ENCODE peak calls at places on chromosome 21, in nine cellular contexts. L, O, Q, J, W, P, S, B and R are unnamed samples.

GRCh38 chr21:35995522-35996088 is 64.7 kb downstream of the SETD4 start:
- DNase-seq in L (no peak), O (no peak), Q (no peak), J (peak), W (no peak), P (no peak), S (no peak), B (peak), R (no peak)

GRCh38 chr21:35220301-35220700 is 171.2 kb upstream of the RUNX1 start:
- DNase-seq in L (no peak), O (no peak), Q (no peak), J (no peak), W (no peak), P (peak), S (no peak), B (no peak), R (no peak)

GRCh38 chr21:16908087-16908486 is 604.8 kb upstream of the CXADR start:
- DNase-seq in L (no peak), O (no peak), Q (peak), J (no peak), W (no peak), P (no peak), S (no peak), B (no peak), R (no peak)

GRCh38 chr21:35083246-35083645 is 34.1 kb upstream of the RUNX1 start:
- DNase-seq in L (no peak), O (no peak), Q (no peak), J (no peak), W (no peak), P (no peak), S (no peak), B (no peak), R (no peak)

GRCh38 chr21:31529406-31529805 is 130.1 kb upstream of the SOD1 start:
- DNase-seq in L (no peak), O (no peak), Q (no peak), J (no peak), W (no peak), P (no peak), S (no peak), B (no peak), R (no peak)

GRCh38 chr21:42080788-42081083 is 9.6 kb downstream of the UMODL1 start:
- DNase-seq in L (no peak), O (no peak), Q (peak), J (no peak), W (peak), P (peak), S (peak), B (no peak), R (no peak)

GRCh38 chr21:17921579-17922530 is 102.7 kb upstream of the C21orf91 start:
- DNase-seq in L (no peak), O (no peak), Q (peak), J (no peak), W (peak), P (peak), S (peak), B (no peak), R (no peak)

GRCh38 chr21:42411197-42411869 is 7.6 kb downstream of the UBASH3A start:
- DNase-seq in L (no peak), O (no peak), Q (no peak), J (peak), W (no peak), P (no peak), S (no peak), B (peak), R (no peak)

GRCh38 chr21:44261675-44262295 is at the start of gene DNMT3L:
- DNase-seq in L (no peak), O (no peak), Q (no peak), J (no peak), W (no peak), P (no peak), S (no peak), B (no peak), R (no peak)

GRCh38 chr21:37642493-37642892 is 273.8 kb downstream of the KCNJ6 start:
- DNase-seq in L (no peak), O (no peak), Q (no peak), J (peak), W (peak), P (no peak), S (no peak), B (peak), R (no peak)

GRCh38 chr21:31554511-31555022 is 104.9 kb upstream of the SOD1 start:
- DNase-seq in L (peak), O (no peak), Q (no peak), J (peak), W (no peak), P (no peak), S (peak), B (no peak), R (no peak)

GRCh38 chr21:35791541-35792335 is 268.6 kb downstream of the SETD4 start:
- DNase-seq in L (no peak), O (no peak), Q (no peak), J (no peak), W (no peak), P (no peak), S (no peak), B (no peak), R (no peak)